ENCODE peak calls at places on chromosomes 6 and 20, in six cellular contexts. L, B, W, V, J and A are unnamed samples.

GRCh38 chr6:4313044-4313686 is 177.8 kb upstream of the ECI2 start:
- DNase-seq in J (no peak), B (peak), W (peak), L (no peak), V (peak), A (no peak)

GRCh38 chr6:44224154-44224977 is 971 bp downstream of the SLC29A1 start:
- DNase-seq in V (no peak), W (no peak), J (no peak), B (no peak), L (no peak), A (no peak)

GRCh38 chr20:41173161-41173721 is 35.9 kb downstream of the PLCG1 start:
- DNase-seq in B (peak), W (peak), V (peak), L (peak), J (peak), A (peak)

GRCh38 chr20:40753472-40753871 is 64.4 kb upstream of the MAFB start:
- DNase-seq in J (no peak), W (no peak), B (no peak), L (no peak), V (no peak), A (no peak)

GRCh38 chr6:157460182-157460999 is 79.4 kb downstream of the ZDHHC14 start:
- DNase-seq in W (peak), B (no peak), V (no peak), J (no peak), L (no peak), A (no peak)

GRCh38 chr6:137492771-137493217 is 1.4 kb downstream of the OLIG3 start:
- DNase-seq in L (no peak), J (no peak), B (no peak), V (no peak), W (no peak), A (no peak)

GRCh38 chr6:75243333-75244062 is at the start of gene COX7A2:
- DNase-seq in B (peak), L (peak), W (peak), V (peak), J (peak), A (peak)

GRCh38 chr6:38871745-38872568 is 156.8 kb downstream of the DNAH8 start:
- DNase-seq in L (no peak), B (peak), W (peak), V (peak), J (peak), A (peak)

GRCh38 chr6:9732056-9732455 is 682.8 kb downstream of the TFAP2A start:
- DNase-seq in W (peak), J (no peak), V (no peak), B (no peak), L (no peak), A (no peak)

GRCh38 chr6:42970859-42971612 is 7.9 kb downstream of the PEX6 start:
- DNase-seq in W (no peak), B (no peak), L (no peak), J (no peak), V (no peak), A (no peak)

GRCh38 chr6:135922746-135923145 is 71.2 kb downstream of the PDE7B start:
- DNase-seq in L (no peak), V (peak), B (no peak), J (no peak), W (peak), A (no peak)

GRCh38 chr6:38907264-38907663 is 141.3 kb upstream of the GLP1R start:
- DNase-seq in V (no peak), L (no peak), W (no peak), J (no peak), B (no peak), A (no peak)

GRCh38 chr6:34412054-34412453 is 13.8 kb downstream of the RPS10 start:
- DNase-seq in L (no peak), J (no peak), W (no peak), V (no peak), B (no peak), A (no peak)

GRCh38 chr6:100988391-100988999 is 107.4 kb upstream of the ASCC3 start:
- DNase-seq in V (no peak), B (no peak), J (no peak), W (no peak), L (no peak), A (no peak)

GRCh38 chr6:23173231-23173630 is 603.9 kb downstream of the HDGFL1 start:
- DNase-seq in J (peak), L (no peak), W (no peak), B (no peak), V (no peak), A (no peak)

GRCh38 chr6:88004707-88005106 is 42.9 kb upstream of the SPACA1 start:
- DNase-seq in V (no peak), J (no peak), B (no peak), L (no peak), W (no peak), A (no peak)

GRCh38 chr6:121666809-121667208 is 231.4 kb downstream of the GJA1 start:
- DNase-seq in W (peak), L (no peak), V (peak), J (no peak), B (peak), A (no peak)

GRCh38 chr20:51687071-51687470 is 81.1 kb downstream of the ATP9A start:
- DNase-seq in B (peak), V (peak), W (peak), L (no peak), J (no peak), A (no peak)

GRCh38 chr6:122491915-122492537 is 20.4 kb upstream of the SERINC1 start:
- DNase-seq in B (peak), V (peak), L (no peak), W (peak), J (peak), A (peak)

GRCh38 chr6:104404377-104404776 is 455.3 kb downstream of the HACE1 start:
- DNase-seq in V (no peak), J (no peak), L (no peak), W (no peak), B (no peak), A (no peak)

GRCh38 chr6:158143700-158144099 is 24.4 kb downstream of the SERAC1 start:
- DNase-seq in W (peak), B (no peak), V (peak), J (peak), L (no peak), A (no peak)

GRCh38 chr20:49725694-49726093 is 12.0 kb upstream of the B4GALT5 start:
- DNase-seq in V (no peak), B (no peak), W (no peak), L (no peak), J (no peak), A (no peak)

GRCh38 chr6:112717401-112717800 is 370.3 kb downstream of the RFPL4B start:
- DNase-seq in J (no peak), B (no peak), L (no peak), W (peak), V (peak), A (no peak)

GRCh38 chr6:34063641-34064040 is 82.2 kb downstream of the GRM4 start:
- DNase-seq in B (no peak), L (no peak), J (no peak), V (peak), W (peak), A (no peak)

GRCh38 chr20:46031701-46032254 is 2.8 kb downstream of the SLC12A5 start:
- DNase-seq in J (no peak), L (no peak), V (no peak), B (no peak), W (no peak), A (no peak)

GRCh38 chr6:94071835-94072234 is 652.5 kb upstream of the EPHA7 start:
- DNase-seq in V (peak), B (no peak), L (no peak), W (no peak), J (no peak), A (no peak)

GRCh38 chr6:43831211-43831610 is 61.2 kb downstream of the VEGFA start:
- DNase-seq in W (no peak), B (no peak), L (no peak), J (no peak), V (no peak), A (no peak)

GRCh38 chr6:132130530-132131298 is 179.5 kb upstream of the CCN2 start:
- DNase-seq in B (peak), W (peak), L (no peak), V (peak), J (no peak), A (no peak)

GRCh38 chr20:31663838-31664695 is 26.4 kb downstream of the COX4I2 start:
- DNase-seq in L (no peak), W (no peak), J (no peak), B (no peak), V (no peak), A (no peak)

GRCh38 chr20:21529863-21530262 is 16.0 kb upstream of the NKX2-2 start:
- DNase-seq in W (no peak), L (no peak), V (no peak), B (no peak), J (no peak), A (no peak)

GRCh38 chr20:22846829-22847228 is 188.3 kb upstream of the SSTR4 start:
- DNase-seq in L (no peak), V (no peak), B (no peak), J (no peak), W (no peak), A (no peak)

GRCh38 chr6:50147371-50147770 is 97.6 kb upstream of the DEFB112 start:
- DNase-seq in V (no peak), W (no peak), J (no peak), B (no peak), L (no peak), A (no peak)

GRCh38 chr6:108848116-108848868 is at the start of gene ARMC2:
- DNase-seq in W (peak), J (peak), V (peak), B (peak), L (peak), A (peak)

GRCh38 chr6:73074175-73074574 is 151.1 kb downstream of the KHDC1L start:
- DNase-seq in W (peak), B (peak), J (no peak), V (no peak), L (no peak), A (no peak)

DNA sequence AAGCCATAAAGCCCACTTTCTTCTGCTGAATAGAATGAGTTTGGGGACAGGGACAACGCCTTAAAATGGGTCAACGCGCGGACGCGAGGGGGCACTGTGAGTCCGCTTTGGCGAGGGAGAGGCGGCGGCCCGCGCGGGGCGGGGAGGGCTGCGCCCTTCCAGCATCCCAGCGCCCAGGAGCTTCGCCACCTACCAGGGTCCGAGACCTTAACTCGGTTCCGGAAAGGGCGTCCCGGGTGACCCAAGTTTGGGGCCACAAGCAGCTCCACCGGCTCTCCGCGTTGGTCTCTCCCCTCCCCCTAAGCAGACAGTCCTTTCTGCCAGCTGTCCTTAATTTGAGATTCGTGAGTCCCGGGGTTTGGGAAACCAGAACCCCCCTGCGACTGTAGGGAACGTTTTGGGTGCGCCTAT is 1.8 kb upstream of the SAMD5 start:
- DNase-seq in V (peak), J (peak), B (peak), L (peak), W (peak), A (no peak)
- TF ChIP-seq CTCF in V (peak), J (peak), B (peak), L (peak), W (peak), A (no peak)

GRCh38 chr20:23938118-23938438 is 50.5 kb downstream of the GGTLC1 start:
- DNase-seq in V (no peak), L (no peak), J (no peak), B (no peak), W (no peak), A (no peak)

GRCh38 chr20:23937303-23938117 is 51.1 kb downstream of the GGTLC1 start:
- DNase-seq in B (peak), L (no peak), J (peak), W (peak), V (peak), A (peak)

GRCh38 chr20:23939063-23939462 is 49.5 kb downstream of the GGTLC1 start:
- DNase-seq in L (no peak), V (no peak), J (no peak), B (no peak), W (no peak), A (no peak)

GRCh38 chr20:23943304-23943703 is 45.3 kb downstream of the GGTLC1 start:
- DNase-seq in J (no peak), V (no peak), L (no peak), W (no peak), B (no peak), A (no peak)

GRCh38 chr20:23939641-23940040 is 48.9 kb downstream of the GGTLC1 start:
- DNase-seq in W (no peak), B (no peak), J (no peak), L (no peak), V (no peak), A (no peak)
- TF ChIP-seq CTCF in W (no peak), B (no peak), J (no peak), L (no peak), V (no peak), A (no peak)

GRCh38 chr6:17167327-17167979 is 65.6 kb downstream of the STMND1 start:
- DNase-seq in W (peak), J (peak), V (peak), B (peak), L (no peak), A (no peak)
- TF ChIP-seq CTCF in W (peak), J (peak), V (peak), B (peak), L (peak), A (no peak)

DNA sequence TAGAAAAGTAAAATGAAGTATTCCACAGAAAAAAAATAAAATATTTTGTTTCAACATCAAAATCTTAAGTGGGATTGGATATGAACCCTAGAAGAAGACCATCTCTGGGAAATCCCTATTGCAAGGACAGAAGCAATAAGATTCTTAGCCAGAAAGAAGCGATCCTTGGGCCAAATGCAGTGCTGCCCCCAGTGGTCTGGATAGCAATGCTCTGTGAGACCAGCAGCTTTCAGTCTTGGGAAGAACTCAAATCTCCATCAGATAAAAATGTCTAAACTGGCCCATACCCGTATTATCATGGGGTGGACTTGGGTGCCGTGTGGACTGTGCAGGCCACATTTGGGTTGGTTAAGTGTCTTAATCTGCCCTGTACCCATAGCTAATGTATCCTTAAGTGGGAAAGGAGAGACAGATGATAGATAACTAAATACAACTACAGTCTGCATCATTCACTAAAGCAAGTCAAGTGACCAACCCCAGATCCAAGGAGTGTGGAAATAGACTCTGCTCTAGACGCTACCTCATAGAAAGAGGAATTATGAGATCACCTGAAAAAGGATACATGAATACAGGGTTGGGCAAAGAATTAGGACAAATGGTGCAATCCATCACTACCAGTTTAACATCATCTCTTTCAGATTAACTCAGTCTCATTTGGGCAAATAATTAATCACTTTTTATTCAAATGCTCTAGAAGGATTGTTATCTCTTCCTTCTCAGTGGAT is 38.9 kb upstream of the SNAP25 start:
- DNase-seq in B (peak), V (no peak), W (no peak), J (peak), L (no peak), A (no peak)
- TF ChIP-seq CTCF in B (peak), V (peak), W (peak), J (peak), L (peak), A (no peak)